ENCODE peak calls at places on chromosome 13, in seven cellular contexts. One of them, this sample, is unnamed.
A peak's percentile ranks its signal among the peaks of the same experiment; 100 is the strongest.

GRCh38 chr13:59706101-59706976 is 457.4 kb downstream of the DIAPH3 start:
- DNase-seq in H1: no peak
- DNase-seq in HCT116: no peak
- DNase-seq in SK-N-SH: no peak
- DNase-seq in K562: no peak
- DNase-seq in HepG2: no peak
- DNase-seq in GM12878: no peak
- DNase-seq in this sample: no peak

GRCh38 chr13:87147076-87147475 is 524.1 kb upstream of the SLITRK5 start:
- DNase-seq in HCT116: no peak
- DNase-seq in GM12878: no peak
- DNase-seq in SK-N-SH: no peak
- DNase-seq in H1: no peak
- DNase-seq in K562: no peak
- DNase-seq in HepG2: no peak
- DNase-seq in this sample: no peak

GRCh38 chr13:94371855-94372254 is 107.6 kb downstream of the DCT start:
- DNase-seq in K562: no peak
- DNase-seq in SK-N-SH: no peak
- DNase-seq in H1: no peak
- DNase-seq in HCT116: no peak
- DNase-seq in HepG2: no peak
- DNase-seq in GM12878: no peak
- DNase-seq in this sample: no peak

GRCh38 chr13:20206065-20206725 is 13.5 kb upstream of the GJB2 start:
- DNase-seq in K562: no peak
- DNase-seq in H1: no peak
- DNase-seq in SK-N-SH: no peak
- DNase-seq in HCT116: no peak
- DNase-seq in GM12878: no peak
- DNase-seq in HepG2: no peak
- DNase-seq in this sample: no peak

GRCh38 chr13:33637978-33638743 is 179.8 kb upstream of the RFC3 start:
- DNase-seq in HepG2: no peak
- DNase-seq in HCT116: no peak
- DNase-seq in H1: no peak
- DNase-seq in K562: no peak
- DNase-seq in SK-N-SH: no peak
- DNase-seq in GM12878: no peak
- DNase-seq in this sample: no peak

GRCh38 chr13:45122941-45123340 is 2.6 kb downstream of the GTF2F2 start:
- DNase-seq in HCT116: no peak
- DNase-seq in K562: peak; percentile 75
- DNase-seq in H1: no peak
- DNase-seq in GM12878: no peak
- DNase-seq in SK-N-SH: no peak
- DNase-seq in HepG2: no peak
- DNase-seq in this sample: no peak

GRCh38 chr13:112486386-112487126 is 101.4 kb downstream of the TUBGCP3 start:
- DNase-seq in HepG2: no peak
- DNase-seq in K562: no peak
- DNase-seq in SK-N-SH: no peak
- DNase-seq in H1: peak; percentile 28
- DNase-seq in GM12878: no peak
- DNase-seq in HCT116: no peak
- DNase-seq in this sample: no peak

GRCh38 chr13:108352599-108352998 is 83.1 kb downstream of the TNFSF13B start:
- DNase-seq in GM12878: no peak
- DNase-seq in H1: no peak
- DNase-seq in HCT116: no peak
- DNase-seq in SK-N-SH: no peak
- DNase-seq in K562: no peak
- DNase-seq in HepG2: no peak
- DNase-seq in this sample: no peak

GRCh38 chr13:49356224-49356623 is 87.6 kb downstream of the CAB39L start:
- DNase-seq in GM12878: no peak
- DNase-seq in HepG2: no peak
- DNase-seq in HCT116: no peak
- DNase-seq in K562: no peak
- DNase-seq in SK-N-SH: no peak
- DNase-seq in H1: no peak
- DNase-seq in this sample: no peak

GRCh38 chr13:45518525-45519235 is 53.9 kb downstream of the COG3 start:
- DNase-seq in HCT116: no peak
- DNase-seq in H1: no peak
- DNase-seq in SK-N-SH: no peak
- DNase-seq in K562: no peak
- DNase-seq in HepG2: no peak
- DNase-seq in GM12878: no peak
- DNase-seq in this sample: no peak

GRCh38 chr13:23455401-23456185 is 22.1 kb upstream of the SACS start:
- DNase-seq in SK-N-SH: no peak
- DNase-seq in GM12878: no peak
- DNase-seq in HCT116: no peak
- DNase-seq in H1: no peak
- DNase-seq in K562: no peak
- DNase-seq in HepG2: no peak
- DNase-seq in this sample: no peak

GRCh38 chr13:23025848-23026608 is 154.8 kb upstream of the SGCG start:
- DNase-seq in H1: no peak
- DNase-seq in HepG2: no peak
- DNase-seq in GM12878: no peak
- DNase-seq in K562: peak; percentile 22
- DNase-seq in HCT116: no peak
- DNase-seq in SK-N-SH: no peak
- DNase-seq in this sample: no peak

GRCh38 chr13:33787051-33787591 is 30.8 kb upstream of the RFC3 start:
- DNase-seq in HCT116: no peak
- DNase-seq in K562: no peak
- DNase-seq in GM12878: peak; percentile 33
- DNase-seq in SK-N-SH: peak; percentile 25
- DNase-seq in H1: no peak
- DNase-seq in HepG2: no peak
- DNase-seq in this sample: no peak

GRCh38 chr13:36543671-36544070 is 111.4 kb downstream of the CCNA1 start:
- DNase-seq in HCT116: no peak
- DNase-seq in SK-N-SH: no peak
- DNase-seq in GM12878: no peak
- DNase-seq in HepG2: no peak
- DNase-seq in H1: no peak
- DNase-seq in K562: no peak
- DNase-seq in this sample: no peak

GRCh38 chr13:75550159-75550567 is 572 bp downstream of the UCHL3 start:
- DNase-seq in HCT116: peak; percentile 56
- DNase-seq in SK-N-SH: peak; percentile 50
- DNase-seq in H1: no peak
- DNase-seq in K562: peak; percentile 74
- DNase-seq in GM12878: no peak
- DNase-seq in HepG2: peak; percentile 52
- DNase-seq in this sample: peak; percentile 39

GRCh38 chr13:103187621-103188020 is 121.4 kb upstream of the SLC10A2 start:
- DNase-seq in SK-N-SH: no peak
- DNase-seq in GM12878: no peak
- DNase-seq in HepG2: no peak
- DNase-seq in K562: no peak
- DNase-seq in HCT116: no peak
- DNase-seq in H1: no peak
- DNase-seq in this sample: no peak
- TF ChIP-seq JUND in SK-N-SH: no peak
- TF ChIP-seq JUND in GM12878: no peak
- TF ChIP-seq JUND in HepG2: no peak
- TF ChIP-seq JUND in K562: no peak
- TF ChIP-seq JUND in HCT116: no peak
- TF ChIP-seq JUND in H1: no peak
- TF ChIP-seq JUND in this sample: no peak

GRCh38 chr13:95728957-95729356 is 52.0 kb downstream of the DNAJC3 start:
- DNase-seq in HCT116: no peak
- DNase-seq in K562: no peak
- DNase-seq in GM12878: no peak
- DNase-seq in SK-N-SH: no peak
- DNase-seq in H1: no peak
- DNase-seq in HepG2: no peak
- DNase-seq in this sample: no peak
- TF ChIP-seq JUND in HCT116: no peak
- TF ChIP-seq JUND in K562: no peak
- TF ChIP-seq JUND in GM12878: no peak
- TF ChIP-seq JUND in SK-N-SH: no peak
- TF ChIP-seq JUND in H1: no peak
- TF ChIP-seq JUND in HepG2: no peak
- TF ChIP-seq JUND in this sample: no peak

DNA sequence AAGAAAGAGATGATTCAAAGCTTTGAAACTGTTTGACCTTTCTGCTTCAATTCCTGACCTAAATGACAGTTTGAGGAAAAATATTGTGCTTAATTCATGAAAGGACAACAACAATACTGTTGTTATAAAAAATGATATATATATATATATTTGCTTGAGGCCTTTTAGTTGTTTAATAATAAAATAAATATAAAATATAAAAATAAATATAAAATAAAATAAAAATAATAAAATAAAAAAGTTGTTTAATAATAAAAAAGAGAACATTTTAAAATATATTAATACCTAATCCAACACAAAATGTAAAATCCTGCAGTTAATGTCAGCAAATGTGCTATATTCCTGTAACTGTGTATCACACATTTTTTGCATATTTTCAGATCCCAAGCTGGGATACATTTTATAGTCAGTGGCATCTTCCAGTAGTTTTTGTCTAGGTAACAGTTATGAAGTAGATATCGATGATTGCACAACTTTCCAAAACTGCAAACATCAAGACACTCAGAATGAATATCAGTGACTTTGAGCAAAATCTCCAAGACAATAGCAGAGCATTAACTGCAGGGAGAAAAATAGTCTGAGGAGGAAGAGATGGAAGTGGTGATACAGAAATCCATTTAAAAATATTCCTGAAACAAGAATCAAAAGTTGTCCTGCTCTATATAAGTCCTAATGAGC is 375.5 kb upstream of the KLHL1 start:
- DNase-seq in K562: no peak
- DNase-seq in HepG2: no peak
- DNase-seq in SK-N-SH: no peak
- DNase-seq in HCT116: no peak
- DNase-seq in H1: no peak
- DNase-seq in GM12878: no peak
- DNase-seq in this sample: no peak
- TF ChIP-seq JUND in K562: no peak
- TF ChIP-seq JUND in HepG2: no peak
- TF ChIP-seq JUND in SK-N-SH: no peak
- TF ChIP-seq JUND in HCT116: no peak
- TF ChIP-seq JUND in H1: no peak
- TF ChIP-seq JUND in GM12878: no peak
- TF ChIP-seq JUND in this sample: no peak

DNA sequence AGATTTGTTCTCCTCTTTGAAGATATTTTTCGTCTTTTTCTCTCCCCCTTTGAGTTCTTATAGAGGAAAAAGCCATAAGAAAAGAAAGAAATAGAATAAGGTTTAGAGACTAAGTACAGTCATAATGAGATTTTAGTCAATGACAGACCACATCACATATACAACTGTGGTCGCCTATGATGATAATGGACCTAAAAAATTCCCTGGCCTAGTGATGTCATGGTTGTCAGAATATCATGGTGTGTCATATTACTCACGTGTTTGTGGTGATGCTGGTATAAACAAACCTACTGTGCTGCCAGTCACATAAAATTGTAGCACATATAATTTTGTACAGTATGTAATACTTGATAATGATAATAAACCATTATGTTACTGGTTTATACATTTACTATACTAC is 1096.1 kb downstream of the OLFM4 start:
- DNase-seq in K562: no peak
- DNase-seq in HepG2: no peak
- DNase-seq in SK-N-SH: no peak
- DNase-seq in H1: no peak
- DNase-seq in GM12878: no peak
- DNase-seq in HCT116: no peak
- DNase-seq in this sample: no peak
- TF ChIP-seq JUND in K562: no peak
- TF ChIP-seq JUND in HepG2: no peak
- TF ChIP-seq JUND in SK-N-SH: no peak
- TF ChIP-seq JUND in H1: no peak
- TF ChIP-seq JUND in GM12878: no peak
- TF ChIP-seq JUND in HCT116: no peak
- TF ChIP-seq JUND in this sample: no peak

GRCh38 chr13:90534617-90535340 is 812.7 kb upstream of the MIR17HG start:
- DNase-seq in GM12878: no peak
- DNase-seq in H1: no peak
- DNase-seq in HCT116: no peak
- DNase-seq in SK-N-SH: no peak
- DNase-seq in HepG2: no peak
- DNase-seq in K562: no peak
- DNase-seq in this sample: peak; percentile 5
- TF ChIP-seq JUND in GM12878: no peak
- TF ChIP-seq JUND in H1: no peak
- TF ChIP-seq JUND in HCT116: no peak
- TF ChIP-seq JUND in SK-N-SH: no peak
- TF ChIP-seq JUND in HepG2: no peak
- TF ChIP-seq JUND in K562: no peak
- TF ChIP-seq JUND in this sample: no peak

GRCh38 chr13:30212256-30212655 is 95.1 kb downstream of the KATNAL1 start:
- DNase-seq in HepG2: no peak
- DNase-seq in GM12878: no peak
- DNase-seq in K562: no peak
- DNase-seq in SK-N-SH: no peak
- DNase-seq in HCT116: no peak
- DNase-seq in H1: no peak
- DNase-seq in this sample: no peak

DNA sequence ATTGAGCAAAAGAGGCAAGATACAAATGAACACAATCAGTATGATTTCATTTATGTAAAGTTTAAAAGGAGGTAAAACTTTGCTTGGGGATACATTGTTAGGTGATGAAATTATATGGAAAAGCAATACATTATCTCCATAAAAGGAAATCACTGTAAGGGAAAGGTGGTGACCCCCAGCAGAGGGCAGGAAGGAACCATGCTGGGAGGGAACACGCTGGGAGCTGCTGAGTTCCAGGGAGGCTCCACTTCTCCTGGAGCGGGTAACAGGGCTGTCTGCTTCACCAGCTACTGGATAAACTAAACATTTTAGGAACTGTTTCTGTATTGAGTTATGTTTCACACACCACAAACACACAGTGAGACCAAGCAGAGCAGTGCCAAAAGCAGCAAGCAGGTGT is 91.2 kb downstream of the KATNAL1 start:
- DNase-seq in GM12878: no peak
- DNase-seq in SK-N-SH: no peak
- DNase-seq in H1: no peak
- DNase-seq in HepG2: peak; percentile 5
- DNase-seq in HCT116: no peak
- DNase-seq in K562: no peak
- DNase-seq in this sample: no peak
- TF ChIP-seq JUND in GM12878: no peak
- TF ChIP-seq JUND in SK-N-SH: no peak
- TF ChIP-seq JUND in H1: no peak
- TF ChIP-seq JUND in HepG2: no peak
- TF ChIP-seq JUND in HCT116: no peak
- TF ChIP-seq JUND in K562: no peak
- TF ChIP-seq JUND in this sample: no peak